ENCODE peak calls at places on chromosomes 1 and 21, in nine cellular contexts. Q is foreskin fibroblast, U is OCI-LY7, P is fibroblast of lung, A is AG04450, W is dorsolateral prefrontal cortex, K is BJ, L is uterus, S is body of pancreas. D is an unnamed sample.

GRCh38 chr21:16376673-16377072 is 646.9 kb downstream of the USP25 start:
- DNase-seq in Q (no peak), S (no peak), U (no peak), L (no peak), W (no peak), K (no peak), P (no peak), A (no peak), D (no peak)

GRCh38 chr1:114314098-114314497 is 160.4 kb upstream of the SYT6 start:
- DNase-seq in S (no peak), P (peak; percentile 82), Q (peak; percentile 41), K (no peak), A (no peak), W (no peak), L (no peak), U (no peak), D (peak; percentile 36)

GRCh38 chr1:32702599-32703478 is at the start of gene SYNC:
- DNase-seq in U (no peak), P (peak; percentile 89), L (peak; percentile 56), A (peak; percentile 63), Q (peak; percentile 76), K (peak; percentile 31), S (peak; percentile 30), W (no peak), D (peak; percentile 58)

GRCh38 chr1:20160034-20160433 is 20.9 kb downstream of the PLA2G2F start:
- DNase-seq in Q (peak; percentile 13), A (no peak), S (no peak), W (no peak), P (peak; percentile 12), K (no peak), U (peak; percentile 58), L (no peak), D (peak; percentile 17)

GRCh38 chr1:164602480-164603093 is 43.6 kb downstream of the PBX1 start:
- DNase-seq in P (peak; percentile 86), W (no peak), K (peak; percentile 47), L (peak; percentile 70), S (peak; percentile 72), A (no peak), U (no peak), Q (peak; percentile 68), D (peak; percentile 45)

GRCh38 chr1:242017580-242018233 is 18.8 kb upstream of the MAP1LC3C start:
- DNase-seq in S (peak; percentile 45), K (no peak), W (peak; percentile 78), A (no peak), P (peak; percentile 42), Q (peak; percentile 49), U (peak; percentile 53), L (peak; percentile 24), D (peak; percentile 67)

GRCh38 chr1:86515597-86515996 is 31.3 kb upstream of the CLCA4 start:
- DNase-seq in L (no peak), A (no peak), W (peak; percentile 59), S (no peak), U (peak; percentile 39), Q (peak; percentile 23), P (no peak), K (no peak), D (peak; percentile 44)

GRCh38 chr1:11927866-11928592 is 1.8 kb upstream of the KIAA2013 start:
- DNase-seq in W (no peak), S (no peak), L (no peak), Q (no peak), K (no peak), A (no peak), P (peak; percentile 30), U (no peak), D (no peak)

GRCh38 chr1:183227382-183227781 is 41.3 kb downstream of the LAMC2 start:
- DNase-seq in U (no peak), K (no peak), Q (no peak), L (no peak), W (no peak), A (no peak), S (no peak), P (no peak), D (no peak)

GRCh38 chr1:93576346-93576745 is 105.3 kb downstream of the BCAR3 start:
- DNase-seq in K (no peak), W (no peak), A (no peak), S (no peak), P (peak; percentile 18), Q (peak; percentile 74), L (no peak), U (no peak), D (no peak)

GRCh38 chr1:224506141-224506814 is 71.7 kb upstream of the WDR26 start:
- DNase-seq in L (no peak), A (no peak), W (no peak), P (no peak), K (no peak), S (no peak), Q (peak; percentile 66), U (no peak), D (peak; percentile 48)

GRCh38 chr1:185158806-185159205 is 1.8 kb downstream of the SWT1 start:
- DNase-seq in P (no peak), L (peak; percentile 25), Q (no peak), K (no peak), U (no peak), A (no peak), W (no peak), S (no peak), D (peak; percentile 3)

GRCh38 chr1:41773144-41773571 is 145.6 kb downstream of the HIVEP3 start:
- DNase-seq in U (no peak), P (peak; percentile 72), Q (peak; percentile 89), S (peak; percentile 61), L (no peak), W (no peak), A (no peak), K (peak; percentile 69), D (peak; percentile 91)

GRCh38 chr1:199776768-199777497 is 250.6 kb upstream of the NR5A2 start:
- DNase-seq in A (no peak), U (no peak), S (no peak), K (no peak), P (no peak), W (no peak), Q (no peak), L (no peak), D (no peak)

DNA sequence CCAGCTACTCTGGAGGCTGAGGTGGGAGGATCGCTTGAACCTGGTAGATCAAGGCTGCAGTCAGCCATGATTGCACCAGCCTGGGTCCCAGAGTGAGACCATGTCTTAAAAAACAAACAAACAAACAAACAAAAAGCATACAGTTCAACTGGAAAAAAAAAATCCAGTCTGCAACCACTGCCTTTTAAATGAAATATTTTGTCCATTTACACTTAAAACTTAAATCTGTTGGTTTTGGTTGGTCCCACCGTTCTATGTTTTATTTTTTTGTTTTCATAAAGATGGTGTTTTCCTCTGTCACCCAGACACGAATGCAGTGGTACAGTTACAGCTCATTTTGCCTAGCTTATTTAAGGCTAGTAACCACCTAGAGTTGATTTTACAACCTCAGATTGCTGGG is 9.8 kb downstream of the FALEC start:
- DNase-seq in K (no peak), W (no peak), U (no peak), S (no peak), L (no peak), A (no peak), Q (no peak), P (no peak), D (no peak)
- TF ChIP-seq CTCF in K (no peak), W (no peak), U (no peak), S (no peak), L (no peak), A (no peak), Q (no peak), P (no peak), D (no peak)

GRCh38 chr1:226066415-226067077 is 4.0 kb downstream of the H3-3A start:
- DNase-seq in P (peak; percentile 51), A (no peak), Q (no peak), L (no peak), S (no peak), K (no peak), U (no peak), W (no peak), D (peak; percentile 33)
- H3K4me3 ChIP-seq in P (no peak overlapping the region), A (no peak overlapping the region), Q (no peak overlapping the region), L (no peak overlapping the region), S (no peak overlapping the region), K (no peak overlapping the region), U (no peak overlapping the region), W (no peak overlapping the region), D (no peak overlapping the region)

GRCh38 chr1:206834711-206835110 is 30.7 kb upstream of the IL20 start:
- DNase-seq in P (no peak), A (no peak), Q (peak; percentile 30), U (no peak), L (no peak), W (no peak), K (no peak), S (no peak), D (peak; percentile 29)

GRCh38 chr1:206833131-206833530 is 32.3 kb upstream of the IL20 start:
- DNase-seq in A (no peak), Q (no peak), W (no peak), L (no peak), S (no peak), U (no peak), K (no peak), P (no peak), D (no peak)

GRCh38 chr1:206832352-206832751 is 33.1 kb upstream of the IL20 start:
- DNase-seq in Q (no peak), P (no peak), K (no peak), L (no peak), W (no peak), A (no peak), S (no peak), U (no peak), D (no peak)

GRCh38 chr1:206834217-206834616 is 31.2 kb upstream of the IL20 start:
- DNase-seq in K (no peak), Q (no peak), P (no peak), U (no peak), L (no peak), A (no peak), S (no peak), W (no peak), D (no peak)

DNA sequence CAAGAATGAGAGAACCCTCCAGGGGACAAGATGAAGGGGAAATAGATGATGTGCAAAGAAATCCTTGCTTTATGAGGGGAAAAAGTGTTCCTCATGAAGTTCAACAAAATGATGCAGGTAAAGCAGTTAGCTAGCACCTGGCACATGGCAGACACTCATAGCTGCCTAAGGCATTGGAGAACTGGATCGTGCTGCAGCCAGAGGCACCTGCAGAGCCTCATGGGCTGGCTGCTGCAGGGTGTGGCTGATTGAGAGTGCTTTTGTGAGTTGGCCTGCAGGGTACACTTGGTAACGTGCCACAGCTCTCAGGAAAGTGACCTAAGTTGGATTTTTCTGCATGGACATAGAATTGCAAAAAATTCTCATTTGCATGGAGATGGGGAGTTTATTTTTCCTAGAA is 31.7 kb upstream of the IL20 start:
- DNase-seq in P (no peak), L (no peak), A (no peak), Q (no peak), W (no peak), U (no peak), S (no peak), K (no peak), D (no peak)
- TF ChIP-seq CTCF in P (no peak), L (no peak), A (no peak), Q (no peak), W (no peak), U (no peak), S (no peak), K (no peak), D (no peak)

DNA sequence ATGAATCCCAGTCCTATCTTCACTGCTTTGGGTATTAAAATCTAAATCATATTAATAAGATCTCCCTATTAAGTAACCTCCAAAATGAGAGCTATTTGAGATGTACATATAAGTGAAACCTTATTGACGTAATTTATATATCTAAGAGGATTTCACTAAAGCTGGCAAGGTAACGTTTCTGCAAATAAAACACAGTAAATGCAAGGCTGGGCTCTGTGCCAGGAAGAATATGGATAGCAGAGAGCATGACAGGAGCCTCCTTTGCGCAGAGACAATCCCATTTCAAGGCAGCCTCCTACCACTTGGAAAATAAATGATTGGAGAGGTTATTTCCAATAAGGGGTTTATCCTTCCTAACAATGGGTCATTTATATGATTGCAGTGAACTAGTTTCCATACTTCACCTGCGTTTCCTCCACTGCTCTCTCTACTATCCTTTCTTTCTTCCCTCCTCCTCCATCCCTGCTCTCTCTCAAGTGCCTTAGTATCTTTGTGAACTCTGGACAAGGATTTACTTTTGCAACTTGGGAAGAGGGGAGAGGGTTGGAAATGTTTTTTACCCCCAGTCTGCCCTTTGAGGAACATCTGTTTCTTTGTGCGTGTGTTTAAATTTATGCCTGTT is 3.0 kb upstream of the NFIA start:
- DNase-seq in P (no peak), L (no peak), U (no peak), Q (no peak), K (no peak), S (peak; percentile 22), W (no peak), A (no peak), D (no peak)
- H3K4me3 ChIP-seq in P (peak overlapping the region; percentile 39), L (no peak overlapping the region), U (peak overlapping the region; percentile 46), Q (peak overlapping the region; percentile 36), K (no peak overlapping the region), S (no peak overlapping the region), W (peak overlapping the region; percentile 50), A (peak overlapping the region; percentile 10), D (no peak overlapping the region)